ENCODE peak calls at places on chromosomes 13 and 19, in five cellular contexts. O is epithelial cell of prostate, S is iPS DF 6.9, U is cardiac muscle cell, G is astrocyte. Y is an unnamed sample.

GRCh38 chr13:40130871-40131636 is 475.6 kb downstream of the COG6 start:
- DNase-seq in S (no peak), G (peak), U (no peak), O (peak), Y (peak)

GRCh38 chr13:112753868-112754267 is 64.0 kb downstream of the ATP11A start:
- DNase-seq in O (no peak), U (no peak), G (no peak), S (no peak), Y (no peak)

GRCh38 chr13:112998506-112999280 is 29.7 kb downstream of the MCF2L start:
- DNase-seq in O (no peak), U (no peak), S (no peak), G (no peak), Y (no peak)

GRCh38 chr19:49746206-49746958 is 16.7 kb downstream of the TSKS start:
- DNase-seq in S (peak), G (peak), O (no peak), U (no peak), Y (no peak)

GRCh38 chr13:21138561-21138960 is 37.8 kb downstream of the SKA3 start:
- DNase-seq in O (no peak), G (no peak), S (no peak), U (no peak), Y (no peak)

GRCh38 chr19:27777726-27778125 is 1435.2 kb downstream of the UQCRFS1 start:
- DNase-seq in U (no peak), S (no peak), O (no peak), G (no peak), Y (no peak)

GRCh38 chr13:29771247-29771646 is 79.2 kb downstream of the UBL3 start:
- DNase-seq in S (no peak), G (peak), O (no peak), U (peak), Y (peak)

GRCh38 chr19:5466814-5467291 is 11.6 kb downstream of the ZNRF4 start:
- DNase-seq in G (no peak), U (no peak), S (no peak), O (no peak), Y (no peak)

GRCh38 chr13:31009166-31009565 is 76.7 kb downstream of the TEX26 start:
- DNase-seq in G (peak), U (no peak), O (peak), S (no peak), Y (peak)

GRCh38 chr19:40613669-40614594 is 12.8 kb downstream of the LTBP4 start:
- DNase-seq in G (peak), U (peak), S (no peak), O (no peak), Y (peak)

GRCh38 chr19:49689133-49690072 is at the start of gene ADM5:
- DNase-seq in O (no peak), U (peak), G (no peak), S (no peak), Y (no peak)

GRCh38 chr19:27974082-27974513 is 1238.9 kb downstream of the UQCRFS1 start:
- DNase-seq in G (peak), S (no peak), U (peak), O (no peak), Y (no peak)

GRCh38 chr13:29556742-29557141 is 38.7 kb downstream of the SLC7A1 start:
- DNase-seq in O (no peak), S (no peak), G (peak), U (no peak), Y (no peak)

GRCh38 chr13:96762876-96763275 is 231.4 kb downstream of the OXGR1 start:
- DNase-seq in S (no peak), U (no peak), O (peak), G (no peak), Y (peak)

GRCh38 chr19:2602391-2603181 is 99.9 kb downstream of the GNG7 start:
- DNase-seq in O (no peak), U (peak), G (peak), S (no peak), Y (peak)

GRCh38 chr13:30308548-30308947 is 1.2 kb upstream of the KATNAL1 start:
- DNase-seq in O (no peak), G (peak), S (no peak), U (peak), Y (no peak)

GRCh38 chr19:49344516-49345423 is 9.6 kb downstream of the CD37 start:
- DNase-seq in O (no peak), S (no peak), U (no peak), G (no peak), Y (no peak)

GRCh38 chr13:94860981-94861407 is 148.6 kb upstream of the SOX21 start:
- DNase-seq in O (no peak), G (peak), S (no peak), U (no peak), Y (no peak)

GRCh38 chr13:31476266-31476665 is 263.1 kb upstream of the RXFP2 start:
- DNase-seq in S (no peak), O (no peak), G (peak), U (peak), Y (no peak)

GRCh38 chr19:46907880-46908279 is 47.1 kb downstream of the ARHGAP35 start:
- DNase-seq in U (no peak), O (no peak), S (no peak), G (no peak), Y (no peak)

GRCh38 chr13:113552786-113553540 is 31.6 kb upstream of the TFDP1 start:
- DNase-seq in S (no peak), U (no peak), O (no peak), G (no peak), Y (no peak)

GRCh38 chr19:37079238-37079637 is 1.0 kb downstream of the ZNF420 start:
- DNase-seq in O (no peak), U (no peak), S (no peak), G (no peak), Y (peak)

GRCh38 chr13:45231722-45232121 is 30.9 kb upstream of the KCTD4 start:
- DNase-seq in G (peak), S (no peak), U (no peak), O (no peak), Y (no peak)

GRCh38 chr19:53132231-53132991 is at the start of gene ZNF415:
- DNase-seq in U (peak), O (no peak), S (peak), G (peak), Y (no peak)

GRCh38 chr19:39492225-39492624 is 6.5 kb upstream of the DLL3 start:
- DNase-seq in O (no peak), G (no peak), S (no peak), U (no peak), Y (no peak)
- H3K27ac ChIP-seq in O (no peak), G (no peak), S (no peak), U (no peak), Y (no peak)

GRCh38 chr13:108113407-108113806 is 101.9 kb downstream of the LIG4 start:
- DNase-seq in S (no peak), O (peak), U (no peak), G (no peak), Y (peak)

GRCh38 chr13:108120332-108120731 is 95.0 kb downstream of the LIG4 start:
- DNase-seq in G (no peak), S (no peak), O (no peak), U (no peak), Y (no peak)

GRCh38 chr13:108121406-108121805 is 93.9 kb downstream of the LIG4 start:
- DNase-seq in G (no peak), U (no peak), S (no peak), O (no peak), Y (no peak)

GRCh38 chr13:108115739-108116138 is 99.6 kb downstream of the LIG4 start:
- DNase-seq in U (no peak), G (no peak), O (no peak), S (no peak), Y (no peak)
- H3K27ac ChIP-seq in U (no peak), G (no peak), O (no peak), S (no peak), Y (no peak)

DNA sequence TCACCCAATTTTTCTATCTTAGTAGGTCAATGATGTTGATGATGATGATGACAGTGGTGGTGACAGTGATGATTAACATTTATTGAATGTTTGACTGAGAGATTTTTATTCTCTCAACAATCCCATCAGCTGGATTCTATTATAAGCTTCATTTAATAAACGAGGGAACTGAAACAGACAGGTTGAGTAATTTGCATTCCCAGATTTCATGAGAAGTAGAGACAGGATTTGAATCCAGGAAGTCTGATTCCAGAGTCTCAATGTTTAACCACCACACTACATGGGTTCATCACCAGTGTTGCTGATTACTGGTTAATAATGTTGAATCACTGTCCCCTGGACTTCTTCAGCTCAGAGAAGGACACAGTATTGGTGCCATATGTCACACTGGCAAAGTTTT is 168.8 kb downstream of the FLT1 start:
- DNase-seq in G (no peak), S (no peak), U (no peak), O (no peak), Y (no peak)
- H3K27ac ChIP-seq in G (no peak), S (no peak), U (no peak), O (no peak), Y (no peak)

GRCh38 chr19:383040-383439 is 25.9 kb downstream of the C2CD4C start:
- DNase-seq in G (no peak), U (no peak), S (no peak), O (no peak), Y (no peak)

GRCh38 chr19:379796-380195 is 29.2 kb downstream of the C2CD4C start:
- DNase-seq in G (no peak), U (no peak), S (no peak), O (no peak), Y (no peak)

GRCh38 chr19:387777-388176 is 21.2 kb downstream of the C2CD4C start:
- DNase-seq in S (no peak), G (no peak), U (no peak), O (no peak), Y (no peak)

GRCh38 chr19:384801-385169 is 24.2 kb downstream of the C2CD4C start:
- DNase-seq in G (no peak), S (no peak), U (no peak), O (no peak), Y (no peak)

DNA sequence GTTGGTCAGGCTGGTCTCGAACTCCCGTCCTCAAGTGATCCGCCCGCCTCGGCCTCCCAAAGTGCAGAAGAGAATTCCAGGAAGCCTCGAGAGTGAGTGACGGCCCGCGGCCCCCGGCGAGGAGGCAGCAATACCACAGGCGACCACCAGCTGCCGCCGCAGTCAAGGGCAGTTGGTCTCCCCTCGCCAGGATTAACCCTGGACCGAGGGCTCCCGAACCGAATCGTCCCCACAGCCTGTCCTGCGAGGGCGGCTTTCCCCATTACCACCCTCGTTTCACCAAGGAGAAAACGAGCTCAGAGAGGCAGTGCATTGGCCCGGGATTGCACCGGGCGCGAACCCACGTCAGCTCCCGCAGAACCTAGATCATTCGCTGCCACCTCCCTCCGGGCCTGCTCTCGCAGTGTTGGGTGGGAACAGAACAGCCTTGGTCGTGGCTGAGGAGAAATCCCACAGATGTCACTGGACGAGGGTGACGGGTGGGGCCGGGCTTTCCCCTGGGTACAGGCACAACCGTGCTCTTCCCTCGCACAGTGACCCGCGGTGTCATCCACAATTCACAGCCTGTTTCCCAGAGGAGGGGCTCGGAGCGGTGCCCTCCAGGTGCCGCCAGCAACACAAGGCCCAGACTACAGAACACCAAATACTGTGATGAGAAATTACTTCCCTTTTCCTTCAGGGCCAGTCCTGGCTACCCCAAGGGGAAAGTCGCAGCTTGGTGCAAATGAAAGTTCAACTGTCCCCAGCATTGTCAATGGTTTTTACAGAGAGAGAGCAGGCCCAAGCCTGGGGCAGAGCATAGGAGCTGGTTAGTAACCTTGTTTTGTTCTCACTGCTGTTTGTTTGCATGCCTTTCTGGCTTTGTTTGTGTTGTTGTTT is 24.8 kb downstream of the C2CD4C start:
- DNase-seq in O (no peak), S (peak), U (peak), G (no peak), Y (no peak)
- H3K27ac ChIP-seq in O (no peak), S (no peak), U (no peak), G (no peak), Y (no peak)

GRCh38 chr19:29573486-29573885 is 32.6 kb upstream of the POP4 start:
- DNase-seq in O (no peak), S (no peak), U (no peak), G (no peak), Y (no peak)
- H3K27ac ChIP-seq in O (no peak), S (no peak), U (no peak), G (no peak), Y (no peak)

Y was measured in foreskin keratinocyte.